ENCODE peak calls at places on chromosomes 1 and 21, in seven cellular contexts. R, N, K, M, A, J and T are unnamed samples.

GRCh38 chr1:145425436-145426029 is at the start of gene NBPF20:
- DNase-seq in R (peak; percentile 83), N (peak; percentile 97), K (peak; percentile 91), M (peak; percentile 35), A (peak; percentile 38), J (peak; percentile 87), T (peak; percentile 74)

GRCh38 chr1:108610073-108610472 is 50.2 kb downstream of the EEIG2 start:
- DNase-seq in R (no peak), N (no peak), K (no peak), M (no peak), A (no peak), J (no peak), T (no peak)

GRCh38 chr1:219965285-219965684 is 36.9 kb upstream of the SLC30A10 start:
- DNase-seq in R (no peak), N (no peak), K (no peak), M (no peak), A (no peak), J (no peak), T (no peak)

GRCh38 chr1:237269938-237270337 is 228.0 kb downstream of the RYR2 start:
- DNase-seq in R (no peak), N (no peak), K (no peak), M (no peak), A (no peak), J (no peak), T (no peak)

GRCh38 chr21:17848228-17848627 is 29.1 kb upstream of the C21orf91 start:
- DNase-seq in R (no peak), N (no peak), K (no peak), M (peak; percentile 84), A (no peak), J (no peak), T (no peak)

GRCh38 chr1:81801032-81801833 is 499 bp downstream of the ADGRL2 start:
- DNase-seq in R (peak; percentile 15), N (peak; percentile 88), K (peak; percentile 93), M (no peak), A (peak; percentile 56), J (peak; percentile 68), T (peak; percentile 86)

GRCh38 chr1:218931331-218931730 is 242.3 kb upstream of the LYPLAL1 start:
- DNase-seq in R (no peak), N (no peak), K (no peak), M (no peak), A (no peak), J (no peak), T (no peak)

GRCh38 chr1:222369991-222370910 is 177.7 kb downstream of the HHIPL2 start:
- DNase-seq in R (no peak), N (no peak), K (no peak), M (no peak), A (no peak), J (no peak), T (no peak)

GRCh38 chr1:119728007-119728406 is 16.3 kb downstream of the PHGDH start:
- DNase-seq in R (no peak), N (no peak), K (no peak), M (no peak), A (no peak), J (no peak), T (no peak)

GRCh38 chr1:37731312-37732019 is 33.5 kb downstream of the EPHA10 start:
- DNase-seq in R (no peak), N (no peak), K (no peak), M (no peak), A (no peak), J (no peak), T (no peak)

GRCh38 chr1:179966551-179966950 is 11.9 kb downstream of the CEP350 start:
- DNase-seq in R (no peak), N (no peak), K (no peak), M (no peak), A (no peak), J (no peak), T (no peak)

GRCh38 chr1:37479255-37480124 is 5.1 kb downstream of the ZC3H12A start:
- DNase-seq in R (peak; percentile 81), N (peak; percentile 92), K (peak; percentile 96), M (peak; percentile 65), A (peak; percentile 70), J (peak; percentile 96), T (peak; percentile 86)

GRCh38 chr1:67850151-67850551 is 16.9 kb upstream of the GNG12 start:
- DNase-seq in R (no peak), N (no peak), K (no peak), M (no peak), A (no peak), J (no peak), T (no peak)

GRCh38 chr1:18955442-18956188 is 861 bp downstream of the IFFO2 start:
- DNase-seq in R (no peak), N (peak; percentile 91), K (no peak), M (no peak), A (no peak), J (peak; percentile 55), T (peak; percentile 51)

GRCh38 chr1:112541299-112541698 is 32.5 kb downstream of the WNT2B start:
- DNase-seq in R (no peak), N (no peak), K (no peak), M (no peak), A (no peak), J (no peak), T (no peak)

GRCh38 chr1:115196291-115196690 is 107.0 kb upstream of the TSPAN2 start:
- DNase-seq in R (no peak), N (no peak), K (peak; percentile 42), M (no peak), A (no peak), J (no peak), T (no peak)

GRCh38 chr1:2355408-2356261 is 35.7 kb downstream of the MORN1 start:
- DNase-seq in R (no peak), N (peak; percentile 66), K (no peak), M (no peak), A (no peak), J (no peak), T (peak; percentile 27)

GRCh38 chr1:202987255-202987654 is 19.9 kb upstream of the TMEM183A start:
- DNase-seq in R (no peak), N (no peak), K (no peak), M (no peak), A (no peak), J (no peak), T (no peak)

DNA sequence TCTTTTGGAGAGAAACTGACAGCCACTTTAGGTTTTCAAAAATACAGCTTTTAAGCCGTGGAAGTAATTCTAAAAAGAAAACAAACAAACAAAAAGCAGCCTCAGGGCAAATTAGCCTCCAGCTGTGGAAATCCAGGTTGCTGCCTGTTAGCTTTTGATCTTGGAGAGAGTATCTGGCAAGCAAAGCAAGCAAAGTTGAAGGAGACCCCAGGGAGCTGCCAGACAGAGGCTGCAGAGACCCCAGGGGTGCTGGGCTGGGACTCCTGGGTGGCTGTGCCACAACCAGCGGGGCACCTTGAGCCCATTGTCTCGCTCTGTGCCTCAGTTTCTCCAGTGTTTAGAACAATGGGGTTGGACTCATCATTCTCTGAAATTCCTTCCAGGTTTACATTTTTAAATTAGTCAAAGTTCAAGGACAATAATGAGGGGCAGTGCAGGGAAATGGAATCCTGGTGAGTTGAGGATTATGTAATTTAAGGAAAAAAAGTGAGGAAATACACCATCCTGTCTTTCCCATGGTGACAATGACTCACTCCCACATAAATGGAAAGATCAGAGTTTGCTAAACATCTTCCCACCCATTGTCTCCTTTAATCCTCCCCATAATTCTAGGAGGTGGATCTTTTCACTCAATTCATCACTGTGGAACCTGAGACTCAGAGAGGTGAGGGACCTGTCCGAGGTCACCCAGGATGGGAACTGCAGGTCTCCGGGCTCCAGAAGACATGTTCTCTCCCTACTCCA is 480.5 kb downstream of the MATN1 start:
- DNase-seq in R (no peak), N (no peak), K (no peak), M (no peak), A (no peak), J (no peak), T (no peak)
- TF ChIP-seq EP300 in R (no peak), N (no peak), K (no peak), M (no peak), A (no peak), J (no peak), T (no peak)

DNA sequence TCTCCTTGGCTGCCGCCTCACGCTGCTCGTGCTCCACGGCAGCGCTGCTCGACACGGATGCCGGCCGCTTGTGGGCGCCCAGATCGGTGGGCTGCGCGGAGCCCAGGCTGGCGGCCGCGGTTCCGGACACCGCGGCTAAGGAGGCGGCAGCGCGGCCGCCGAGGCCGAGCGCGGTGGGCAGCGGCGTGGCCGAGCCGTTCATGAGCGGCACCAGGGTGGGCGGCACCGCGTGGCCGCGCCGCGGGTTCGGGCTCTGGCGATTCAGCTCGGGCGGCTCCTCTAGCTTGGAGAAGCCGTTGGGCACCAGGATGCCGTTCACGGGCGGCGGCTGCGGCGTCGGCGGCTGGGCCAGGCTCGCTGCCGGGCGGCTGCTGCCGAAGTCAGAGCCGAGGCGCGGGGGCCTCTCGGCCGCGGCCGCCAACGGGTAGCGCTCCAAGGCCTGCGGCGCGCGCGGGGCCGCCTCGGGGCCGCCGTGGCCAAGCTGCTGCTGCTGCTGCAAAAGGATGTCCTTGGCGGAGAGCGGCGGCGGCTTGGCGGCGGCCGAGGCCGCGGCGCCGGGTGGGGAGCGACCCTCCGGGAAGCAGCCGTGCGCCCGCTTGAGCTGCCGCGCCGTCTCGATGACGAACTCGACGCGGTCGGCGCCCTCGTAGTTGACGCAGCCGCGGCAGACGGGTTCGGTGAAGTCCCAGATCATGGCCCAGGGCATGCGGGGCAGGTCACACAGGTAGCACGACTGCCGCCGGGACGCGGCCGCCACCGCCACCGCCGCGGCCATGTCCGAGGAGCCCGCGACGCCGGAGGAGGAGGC is 1.1 kb downstream of the IRF2BP2 start:
- DNase-seq in R (no peak), N (peak; percentile 92), K (no peak), M (no peak), A (no peak), J (peak; percentile 64), T (peak; percentile 65)
- TF ChIP-seq CTCF in R (no peak), N (no peak), K (no peak), M (no peak), A (peak; percentile 0), J (no peak), T (no peak)

DNA sequence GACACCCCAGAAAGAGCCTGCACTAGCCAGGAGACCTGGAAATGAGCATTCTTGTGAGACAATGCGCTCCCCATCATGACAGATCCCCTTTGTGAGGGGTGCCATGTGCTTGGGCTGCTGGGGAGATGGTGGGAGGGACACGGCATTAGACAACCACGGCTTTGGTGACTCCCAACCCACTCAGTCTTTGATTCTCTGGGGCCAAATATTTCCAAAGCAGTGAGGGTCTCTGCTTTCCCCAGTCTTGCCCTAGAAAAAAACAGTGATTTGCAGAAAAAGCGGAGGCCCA is 10.2 kb downstream of the SLC45A3 start:
- DNase-seq in R (no peak), N (no peak), K (no peak), M (no peak), A (no peak), J (no peak), T (no peak)
- H3K4me1 ChIP-seq in R (peaks cover 14% of the 10 kb centered on the region), N (peaks cover 29% of the 10 kb centered on the region), K (peaks cover 13% of the 10 kb centered on the region), M (peaks cover 71% of the 10 kb centered on the region), A (no peaks in the 10 kb centered on the region), J (peaks cover 28% of the 10 kb centered on the region), T (peaks cover 2% of the 10 kb centered on the region)

GRCh38 chr1:94083653-94084052 is 37.3 kb downstream of the ABCA4 start:
- DNase-seq in R (no peak), N (no peak), K (no peak), M (no peak), A (no peak), J (no peak), T (no peak)

GRCh38 chr1:94084085-94084484 is 36.9 kb downstream of the ABCA4 start:
- DNase-seq in R (no peak), N (no peak), K (no peak), M (no peak), A (no peak), J (no peak), T (no peak)

GRCh38 chr1:94079991-94080388 is 41.0 kb downstream of the ABCA4 start:
- DNase-seq in R (no peak), N (no peak), K (no peak), M (no peak), A (no peak), J (no peak), T (no peak)

GRCh38 chr1:94081566-94082344 is 39.2 kb downstream of the ABCA4 start:
- DNase-seq in R (peak; percentile 23), N (no peak), K (no peak), M (no peak), A (no peak), J (no peak), T (no peak)

GRCh38 chr1:94079056-94079990 is 41.6 kb downstream of the ABCA4 start:
- DNase-seq in R (no peak), N (no peak), K (no peak), M (no peak), A (no peak), J (no peak), T (peak; percentile 41)
- TF ChIP-seq EP300 in R (no peak), N (no peak), K (no peak), M (no peak), A (no peak), J (no peak), T (no peak)